ENCODE peak calls at places on chromosomes 3 and 15, in four cellular contexts. G is neural progenitor cell, H is endothelial cell, U is glutamatergic neuron. K is an unnamed sample.

GRCh38 chr15:63362196-63362595 is 19.4 kb downstream of the CA12 start:
- DNase-seq in G (no peak), U (no peak), H (no peak), K (no peak)

GRCh38 chr3:72953325-72953956 is 43.2 kb upstream of the PPP4R2 start:
- DNase-seq in G (no peak), H (no peak), U (no peak), K (no peak)

GRCh38 chr15:82647835-82648256 is 683 bp upstream of the CPEB1 start:
- DNase-seq in G (peak), H (no peak), U (peak), K (no peak)

GRCh38 chr3:48423883-48424695 is 5.8 kb downstream of the PLXNB1 start:
- DNase-seq in U (no peak), H (no peak), G (no peak), K (no peak)

GRCh38 chr3:117788086-117788485 is 1078.5 kb downstream of the TUSC7 start:
- DNase-seq in U (no peak), G (peak), H (no peak), K (no peak)

GRCh38 chr3:170277833-170278586 is 55.8 kb downstream of the PRKCI start:
- DNase-seq in G (no peak), H (no peak), U (no peak), K (no peak)

GRCh38 chr15:90565866-90566265 is 36.1 kb downstream of the CRTC3 start:
- DNase-seq in H (no peak), G (no peak), U (no peak), K (no peak)

GRCh38 chr15:39745415-39745814 is 37.2 kb downstream of the FSIP1 start:
- DNase-seq in U (no peak), G (no peak), H (no peak), K (no peak)

GRCh38 chr3:48795997-48796732 is 51.5 kb downstream of the PRKAR2A start:
- DNase-seq in G (no peak), H (no peak), U (no peak), K (no peak)

GRCh38 chr3:111723293-111723963 is 128.3 kb upstream of the ZBED2 start:
- DNase-seq in U (no peak), H (no peak), G (no peak), K (no peak)

GRCh38 chr15:71809346-71809745 is 1.0 kb upstream of the NR2E3 start:
- DNase-seq in U (no peak), G (no peak), H (no peak), K (no peak)

GRCh38 chr3:59559721-59560514 is 510.1 kb upstream of the CFAP20DC start:
- DNase-seq in G (peak), H (no peak), U (no peak), K (no peak)

GRCh38 chr3:14374444-14374883 is 27.9 kb upstream of the SLC6A6 start:
- DNase-seq in H (no peak), U (no peak), G (no peak), K (no peak)

GRCh38 chr15:80152896-80153876 is at the start of gene FAH:
- DNase-seq in U (no peak), H (no peak), G (peak), K (no peak)

GRCh38 chr3:63251499-63251898 is 26.6 kb upstream of the SYNPR start:
- DNase-seq in H (no peak), G (no peak), U (no peak), K (no peak)

GRCh38 chr3:76367281-76367680 is 581.9 kb upstream of the ZNF717 start:
- DNase-seq in H (no peak), G (no peak), U (no peak), K (no peak)

GRCh38 chr3:158830391-158830790 is 28.5 kb downstream of the MFSD1 start:
- DNase-seq in H (no peak), G (no peak), U (no peak), K (no peak)

GRCh38 chr3:185656321-185656840 is 70.3 kb downstream of the SENP2 start:
- DNase-seq in H (no peak), U (no peak), G (no peak), K (no peak)